ENCODE peak calls at places on chromosomes 7 and 10, in ten cellular contexts. V is HCT116, G is A549, C is tibial artery, D is cardiac fibroblast, W is WERI-Rb-1, X is AG10803, H is left lung, E is bronchial epithelial cell, P is IMR-90. Q is an unnamed sample.
A peak's percentile ranks its signal among the peaks of the same experiment; 100 is the strongest.

GRCh38 chr10:68176797-68177196 is 55.1 kb downstream of the ATOH7 start:
- DNase-seq in V (no peak), G (no peak), C (no peak), D (no peak), W (no peak), X (no peak), H (no peak), E (no peak), P (no peak), Q (no peak)

GRCh38 chr7:17646181-17646956 is 293.9 kb downstream of the SNX13 start:
- DNase-seq in V (no peak), G (peak; percentile 33), C (no peak), D (peak; percentile 75), W (no peak), X (peak; percentile 56), H (no peak), E (peak; percentile 56), P (peak; percentile 66), Q (no peak)

GRCh38 chr10:70931168-70931805 is 42.9 kb upstream of the PCBD1 start:
- DNase-seq in V (no peak), G (no peak), C (no peak), D (peak; percentile 37), W (no peak), X (peak; percentile 6), H (peak; percentile 55), E (peak; percentile 77), P (peak; percentile 37), Q (peak; percentile 66)

GRCh38 chr7:116728413-116728812 is 56.4 kb downstream of the MET start:
- DNase-seq in V (no peak), G (no peak), C (no peak), D (no peak), W (no peak), X (no peak), H (no peak), E (no peak), P (no peak), Q (no peak)

GRCh38 chr7:123401295-123401694 is 133.1 kb downstream of the IQUB start:
- DNase-seq in V (peak; percentile 8), G (no peak), C (no peak), D (no peak), W (no peak), X (no peak), H (no peak), E (peak; percentile 16), P (no peak), Q (no peak)

GRCh38 chr10:112446055-112446854 is 459 bp downstream of the ZDHHC6 start:
- DNase-seq in V (no peak), G (no peak), C (no peak), D (peak; percentile 44), W (no peak), X (peak; percentile 5), H (peak; percentile 81), E (peak; percentile 44), P (peak; percentile 23), Q (no peak)

GRCh38 chr10:100033766-100034418 is 24.1 kb upstream of the DNMBP start:
- DNase-seq in V (no peak), G (no peak), C (no peak), D (no peak), W (no peak), X (no peak), H (no peak), E (no peak), P (no peak), Q (no peak)

GRCh38 chr10:93462881-93463280 is 19.3 kb downstream of the MYOF start:
- DNase-seq in V (no peak), G (peak; percentile 71), C (no peak), D (peak; percentile 89), W (no peak), X (no peak), H (no peak), E (no peak), P (peak; percentile 54), Q (no peak)

GRCh38 chr7:138837627-138838026 is 39.6 kb upstream of the ATP6V0A4 start:
- DNase-seq in V (no peak), G (no peak), C (no peak), D (peak; percentile 11), W (no peak), X (no peak), H (no peak), E (peak; percentile 14), P (peak; percentile 1), Q (no peak)

GRCh38 chr7:7761974-7762769 is 43.8 kb upstream of the RPA3 start:
- DNase-seq in V (no peak), G (peak; percentile 27), C (no peak), D (peak; percentile 74), W (no peak), X (peak; percentile 53), H (no peak), E (peak; percentile 77), P (peak; percentile 59), Q (no peak)
- H3K4me3 ChIP-seq in V (no peak overlapping the region), G (peak overlapping the region; percentile 32), C (peak overlapping the region; percentile 46), D (peak overlapping the region; percentile 47), W (no peak overlapping the region), X (peak overlapping the region; percentile 52), H (peak overlapping the region; percentile 23), E (peak overlapping the region; percentile 30), P (peak overlapping the region; percentile 75), Q (no peak overlapping the region)

GRCh38 chr10:125631806-125632205 is 51.2 kb downstream of the TEX36 start:
- DNase-seq in V (no peak), G (no peak), C (no peak), D (no peak), W (no peak), X (no peak), H (no peak), E (no peak), P (no peak), Q (no peak)

GRCh38 chr10:125626671-125627070 is 56.3 kb downstream of the TEX36 start:
- DNase-seq in V (no peak), G (no peak), C (no peak), D (no peak), W (no peak), X (no peak), H (no peak), E (no peak), P (no peak), Q (no peak)

GRCh38 chr10:125628251-125629049 is 54.5 kb downstream of the TEX36 start:
- DNase-seq in V (no peak), G (no peak), C (no peak), D (no peak), W (no peak), X (no peak), H (no peak), E (no peak), P (no peak), Q (no peak)

GRCh38 chr10:125627646-125628045 is 55.3 kb downstream of the TEX36 start:
- DNase-seq in V (no peak), G (no peak), C (no peak), D (no peak), W (no peak), X (no peak), H (no peak), E (no peak), P (no peak), Q (no peak)

DNA sequence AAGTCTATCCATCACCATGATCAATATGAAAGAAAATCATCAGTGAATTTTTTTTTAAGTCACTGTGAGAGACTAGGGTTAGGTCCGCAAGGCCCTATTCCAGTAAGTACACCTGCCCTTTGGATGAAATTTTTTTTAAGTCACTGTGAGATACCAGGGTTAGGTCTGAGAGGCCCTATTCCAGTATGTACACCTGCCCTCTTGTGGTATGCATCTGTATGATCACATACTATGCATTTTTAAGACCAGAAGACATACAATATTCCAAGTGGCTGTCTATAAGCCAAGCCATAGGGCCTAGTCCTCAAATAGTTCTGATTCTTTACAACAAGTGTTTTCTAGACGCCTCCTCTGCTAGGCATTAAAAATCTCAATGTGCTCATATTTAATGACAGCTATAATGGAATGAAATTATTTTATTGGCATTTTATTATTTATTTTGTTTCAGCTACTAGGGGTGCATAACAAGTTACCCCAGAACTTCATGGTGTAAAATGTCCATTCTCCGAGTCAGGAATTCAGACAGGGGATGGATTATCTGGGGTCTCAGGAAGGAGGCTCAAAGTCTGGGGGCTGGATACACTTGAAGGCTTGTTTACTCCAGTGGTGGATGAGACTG is 53.1 kb downstream of the TEX36 start:
- DNase-seq in V (peak; percentile 66), G (peak; percentile 72), C (no peak), D (peak; percentile 54), W (no peak), X (peak; percentile 26), H (no peak), E (peak; percentile 77), P (peak; percentile 53), Q (peak; percentile 3)
- TF ChIP-seq CTCF in V (peak; percentile 79), G (peak; percentile 62), C (no peak), D (peak; percentile 36), W (peak; percentile 49), X (peak; percentile 31), H (no peak), E (peak; percentile 62), P (peak; percentile 41), Q (peak; percentile 58)

DNA sequence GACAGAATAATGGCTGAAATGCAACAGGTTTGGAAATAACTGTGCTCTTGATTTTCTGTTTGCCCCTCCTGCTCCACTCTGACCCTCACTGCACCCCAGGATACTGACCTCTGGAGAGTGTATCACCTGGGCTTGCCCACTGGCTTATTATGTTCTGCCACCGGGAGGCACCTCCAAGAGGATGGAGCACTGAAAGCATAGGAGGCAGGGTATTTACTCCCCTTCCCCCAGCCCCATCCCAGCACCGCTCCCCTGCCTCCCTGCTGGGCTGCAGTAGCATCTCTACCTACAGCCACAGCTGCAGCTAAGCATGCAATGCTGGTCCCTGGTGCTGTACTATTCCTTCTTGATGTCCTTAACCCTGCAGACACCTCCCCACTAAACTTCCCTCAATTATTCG is 26.4 kb downstream of the RAB11FIP2 start:
- DNase-seq in V (no peak), G (no peak), C (no peak), D (no peak), W (no peak), X (no peak), H (peak; percentile 26), E (no peak), P (no peak), Q (no peak)
- H3K4me3 ChIP-seq in V (no peak overlapping the region), G (no peak overlapping the region), C (no peak overlapping the region), D (no peak overlapping the region), W (no peak overlapping the region), X (no peak overlapping the region), H (no peak overlapping the region), E (no peak overlapping the region), P (no peak overlapping the region), Q (no peak overlapping the region)

GRCh38 chr7:155224116-155224811 is 73.4 kb upstream of the INSIG1 start:
- DNase-seq in V (no peak), G (no peak), C (no peak), D (no peak), W (peak; percentile 85), X (no peak), H (no peak), E (peak; percentile 62), P (no peak), Q (no peak)

GRCh38 chr7:155226261-155227003 is 71.2 kb upstream of the INSIG1 start:
- DNase-seq in V (no peak), G (no peak), C (no peak), D (no peak), W (no peak), X (no peak), H (peak; percentile 76), E (no peak), P (no peak), Q (no peak)

GRCh38 chr7:155227004-155227787 is 70.5 kb upstream of the INSIG1 start:
- DNase-seq in V (no peak), G (no peak), C (no peak), D (no peak), W (peak; percentile 55), X (no peak), H (peak; percentile 53), E (no peak), P (no peak), Q (no peak)

GRCh38 chr7:155225095-155225494 is 72.6 kb upstream of the INSIG1 start:
- DNase-seq in V (no peak), G (no peak), C (no peak), D (no peak), W (no peak), X (no peak), H (peak; percentile 62), E (no peak), P (no peak), Q (no peak)

GRCh38 chr7:155225516-155225915 is 72.2 kb upstream of the INSIG1 start:
- DNase-seq in V (no peak), G (no peak), C (no peak), D (no peak), W (no peak), X (no peak), H (peak; percentile 51), E (no peak), P (no peak), Q (no peak)
- TF ChIP-seq CTCF in V (no peak), G (no peak), C (no peak), D (no peak), W (no peak), X (no peak), H (no peak), E (no peak), P (no peak), Q (no peak)

Q was measured in epithelial cell of proximal tubule.